ENCODE peak calls at places on chromosome X, in nine cellular contexts. One of them, this sample, is unnamed.

GRCh38 chrX:18938710-18939109 is 45.2 kb downstream of the PHKA2 start:
- DNase-seq in Peyer's patch: no peak
- DNase-seq in T-helper 1 cell: no peak
- DNase-seq in NCI-H774: no peak
- DNase-seq in KG1: no peak
- DNase-seq in AG04450: no peak
- DNase-seq in germinal center: no peak
- DNase-seq in islet precursor cell: no peak
- DNase-seq in activated naive CD8-positive, alpha-beta T cell treated with anti-CD3 and anti-CD28 coated beads for 36 hours: no peak
- DNase-seq in this sample: no peak

GRCh38 chrX:7286461-7286860 is 138.5 kb upstream of the PUDP start:
- DNase-seq in Peyer's patch: no peak
- DNase-seq in T-helper 1 cell: no peak
- DNase-seq in NCI-H774: no peak
- DNase-seq in KG1: no peak
- DNase-seq in AG04450: no peak
- DNase-seq in germinal center: no peak
- DNase-seq in islet precursor cell: no peak
- DNase-seq in activated naive CD8-positive, alpha-beta T cell treated with anti-CD3 and anti-CD28 coated beads for 36 hours: no peak
- DNase-seq in this sample: no peak

GRCh38 chrX:11386001-11386523 is 92.8 kb downstream of the AMELX start:
- DNase-seq in Peyer's patch: no peak
- DNase-seq in T-helper 1 cell: no peak
- DNase-seq in NCI-H774: no peak
- DNase-seq in KG1: no peak
- DNase-seq in AG04450: peak
- DNase-seq in germinal center: no peak
- DNase-seq in islet precursor cell: peak
- DNase-seq in activated naive CD8-positive, alpha-beta T cell treated with anti-CD3 and anti-CD28 coated beads for 36 hours: no peak
- DNase-seq in this sample: no peak

GRCh38 chrX:349196-349595 is 30.6 kb upstream of the GTPBP6 start:
- DNase-seq in Peyer's patch: no peak
- DNase-seq in T-helper 1 cell: no peak
- DNase-seq in NCI-H774: no peak
- DNase-seq in KG1: no peak
- DNase-seq in AG04450: no peak
- DNase-seq in germinal center: no peak
- DNase-seq in islet precursor cell: peak
- DNase-seq in activated naive CD8-positive, alpha-beta T cell treated with anti-CD3 and anti-CD28 coated beads for 36 hours: no peak
- DNase-seq in this sample: no peak

GRCh38 chrX:132967049-132967448 is 8.6 kb upstream of the HS6ST2 start:
- DNase-seq in Peyer's patch: no peak
- DNase-seq in T-helper 1 cell: no peak
- DNase-seq in NCI-H774: peak
- DNase-seq in KG1: no peak
- DNase-seq in AG04450: no peak
- DNase-seq in germinal center: no peak
- DNase-seq in islet precursor cell: no peak
- DNase-seq in activated naive CD8-positive, alpha-beta T cell treated with anti-CD3 and anti-CD28 coated beads for 36 hours: no peak
- DNase-seq in this sample: no peak

GRCh38 chrX:100680756-100681155 is 36.8 kb downstream of the SRPX2 start:
- DNase-seq in Peyer's patch: no peak
- DNase-seq in T-helper 1 cell: no peak
- DNase-seq in NCI-H774: no peak
- DNase-seq in KG1: no peak
- DNase-seq in AG04450: no peak
- DNase-seq in germinal center: no peak
- DNase-seq in islet precursor cell: no peak
- DNase-seq in activated naive CD8-positive, alpha-beta T cell treated with anti-CD3 and anti-CD28 coated beads for 36 hours: no peak
- DNase-seq in this sample: no peak

GRCh38 chrX:112834016-112834855 is 6.4 kb downstream of the AMOT start:
- DNase-seq in Peyer's patch: no peak
- DNase-seq in T-helper 1 cell: no peak
- DNase-seq in NCI-H774: no peak
- DNase-seq in KG1: no peak
- DNase-seq in AG04450: peak
- DNase-seq in germinal center: no peak
- DNase-seq in islet precursor cell: peak
- DNase-seq in activated naive CD8-positive, alpha-beta T cell treated with anti-CD3 and anti-CD28 coated beads for 36 hours: no peak
- DNase-seq in this sample: no peak

GRCh38 chrX:125778256-125778655 is 387.8 kb downstream of the DCAF12L2 start:
- DNase-seq in Peyer's patch: no peak
- DNase-seq in T-helper 1 cell: no peak
- DNase-seq in NCI-H774: no peak
- DNase-seq in KG1: no peak
- DNase-seq in AG04450: no peak
- DNase-seq in germinal center: no peak
- DNase-seq in islet precursor cell: no peak
- DNase-seq in activated naive CD8-positive, alpha-beta T cell treated with anti-CD3 and anti-CD28 coated beads for 36 hours: no peak
- DNase-seq in this sample: no peak

GRCh38 chrX:132594129-132594528 is 105.3 kb upstream of the MBNL3 start:
- DNase-seq in Peyer's patch: no peak
- DNase-seq in T-helper 1 cell: no peak
- DNase-seq in NCI-H774: no peak
- DNase-seq in KG1: no peak
- DNase-seq in AG04450: no peak
- DNase-seq in germinal center: no peak
- DNase-seq in islet precursor cell: no peak
- DNase-seq in activated naive CD8-positive, alpha-beta T cell treated with anti-CD3 and anti-CD28 coated beads for 36 hours: no peak
- DNase-seq in this sample: no peak

GRCh38 chrX:40031861-40032422 is 65.8 kb downstream of the BCOR start:
- DNase-seq in Peyer's patch: no peak
- DNase-seq in T-helper 1 cell: no peak
- DNase-seq in NCI-H774: no peak
- DNase-seq in KG1: no peak
- DNase-seq in AG04450: no peak
- DNase-seq in germinal center: no peak
- DNase-seq in islet precursor cell: peak
- DNase-seq in activated naive CD8-positive, alpha-beta T cell treated with anti-CD3 and anti-CD28 coated beads for 36 hours: no peak
- DNase-seq in this sample: no peak

GRCh38 chrX:18676470-18676869 is 4.6 kb upstream of the RS1 start:
- DNase-seq in Peyer's patch: no peak
- DNase-seq in T-helper 1 cell: no peak
- DNase-seq in NCI-H774: no peak
- DNase-seq in KG1: no peak
- DNase-seq in AG04450: no peak
- DNase-seq in germinal center: no peak
- DNase-seq in islet precursor cell: peak
- DNase-seq in activated naive CD8-positive, alpha-beta T cell treated with anti-CD3 and anti-CD28 coated beads for 36 hours: no peak
- DNase-seq in this sample: no peak

GRCh38 chrX:15864629-15865028 is 10.0 kb upstream of the AP1S2 start:
- DNase-seq in Peyer's patch: no peak
- DNase-seq in T-helper 1 cell: no peak
- DNase-seq in NCI-H774: no peak
- DNase-seq in KG1: no peak
- DNase-seq in AG04450: peak
- DNase-seq in germinal center: no peak
- DNase-seq in islet precursor cell: no peak
- DNase-seq in activated naive CD8-positive, alpha-beta T cell treated with anti-CD3 and anti-CD28 coated beads for 36 hours: no peak
- DNase-seq in this sample: no peak

GRCh38 chrX:71514367-71515038 is 18.4 kb upstream of the OGT start:
- DNase-seq in Peyer's patch: no peak
- DNase-seq in T-helper 1 cell: peak
- DNase-seq in NCI-H774: no peak
- DNase-seq in KG1: no peak
- DNase-seq in AG04450: no peak
- DNase-seq in germinal center: no peak
- DNase-seq in islet precursor cell: no peak
- DNase-seq in activated naive CD8-positive, alpha-beta T cell treated with anti-CD3 and anti-CD28 coated beads for 36 hours: no peak
- DNase-seq in this sample: no peak

GRCh38 chrX:40169193-40170086 is 71.7 kb upstream of the BCOR start:
- DNase-seq in Peyer's patch: no peak
- DNase-seq in T-helper 1 cell: peak
- DNase-seq in NCI-H774: peak
- DNase-seq in KG1: peak
- DNase-seq in AG04450: peak
- DNase-seq in germinal center: peak
- DNase-seq in islet precursor cell: peak
- DNase-seq in activated naive CD8-positive, alpha-beta T cell treated with anti-CD3 and anti-CD28 coated beads for 36 hours: peak
- DNase-seq in this sample: peak